ENCODE peak calls at places on chromosomes 12 and 14, in five cellular contexts. X is SJSA1; P is uterus; J is stimulated activated CD4-positive, alpha-beta T cell treated with anti-CD3 and anti-CD28 coated beads, Interleukin-1b, Interleukin-23, amount 100 ng/mL, for 1 hour; T is RCC 7860. Z is an unnamed sample.

GRCh38 chr12:102883204-102883799 is 33.7 kb downstream of the PAH start:
- DNase-seq in X (peak), P (peak), J (no peak), T (no peak), Z (no peak)

GRCh38 chr14:62269204-62269603 is 507.0 kb downstream of the SNAPC1 start:
- DNase-seq in X (no peak), P (no peak), J (no peak), T (no peak), Z (no peak)

GRCh38 chr14:23559010-23559920 is 3.2 kb downstream of the THTPA start:
- DNase-seq in X (no peak), P (no peak), J (peak), T (no peak), Z (no peak)

GRCh38 chr12:115916910-115917668 is 360.4 kb downstream of the MED13L start:
- DNase-seq in X (no peak), P (peak), J (peak), T (no peak), Z (no peak)

GRCh38 chr12:121990692-121991603 is 30.7 kb upstream of the BCL7A start:
- DNase-seq in X (no peak), P (no peak), J (no peak), T (no peak), Z (no peak)

GRCh38 chr12:121600702-121601336 is 20.0 kb upstream of the KDM2B start:
- DNase-seq in X (no peak), P (no peak), J (no peak), T (no peak), Z (no peak)

GRCh38 chr14:88613552-88614010 is 50.7 kb downstream of the ZC3H14 start:
- DNase-seq in X (peak), P (no peak), J (no peak), T (peak), Z (no peak)

GRCh38 chr12:110861729-110862128 is 14.9 kb downstream of the CCDC63 start:
- DNase-seq in X (no peak), P (no peak), J (no peak), T (no peak), Z (no peak)

GRCh38 chr14:42140001-42140400 is 533.3 kb downstream of the LRFN5 start:
- DNase-seq in X (no peak), P (no peak), J (no peak), T (no peak), Z (no peak)

GRCh38 chr12:52698634-52699340 is 4.5 kb downstream of the KRT77 start:
- DNase-seq in X (peak), P (no peak), J (no peak), T (no peak), Z (no peak)

GRCh38 chr12:5499566-5500325 is 67.8 kb downstream of the NTF3 start:
- DNase-seq in X (no peak), P (no peak), J (no peak), T (no peak), Z (no peak)

GRCh38 chr14:104290756-104291122 is 152.4 kb downstream of the KIF26A start:
- DNase-seq in X (no peak), P (no peak), J (no peak), T (no peak), Z (no peak)

GRCh38 chr14:103746706-103747105 is 31.1 kb downstream of the ZFYVE21 start:
- DNase-seq in X (no peak), P (no peak), J (no peak), T (peak), Z (no peak)

GRCh38 chr14:92637228-92637627 is 111.2 kb downstream of the LGMN start:
- DNase-seq in X (no peak), P (no peak), J (no peak), T (no peak), Z (no peak)

GRCh38 chr12:9667403-9667802 is 2.1 kb upstream of the CLEC2D start:
- DNase-seq in X (no peak), P (no peak), J (no peak), T (no peak), Z (no peak)

GRCh38 chr12:91818236-91819131 is 327.2 kb downstream of the BTG1 start:
- DNase-seq in X (no peak), P (no peak), J (no peak), T (no peak), Z (no peak)

GRCh38 chr14:70698288-70698687 is 56.6 kb downstream of the TTC9 start:
- DNase-seq in X (no peak), P (no peak), J (no peak), T (peak), Z (no peak)

GRCh38 chr14:97046991-97047390 is 249.8 kb downstream of the VRK1 start:
- DNase-seq in X (no peak), P (no peak), J (no peak), T (no peak), Z (no peak)

GRCh38 chr12:96766232-96766631 is 140.8 kb upstream of the NEDD1 start:
- DNase-seq in X (no peak), P (no peak), J (no peak), T (no peak), Z (no peak)

GRCh38 chr12:30973171-30973570 is 46.6 kb downstream of the TSPAN11 start:
- DNase-seq in X (no peak), P (no peak), J (no peak), T (no peak), Z (no peak)

GRCh38 chr14:64364907-64365306 is 23.2 kb upstream of the MTHFD1 start:
- DNase-seq in X (no peak), P (no peak), J (no peak), T (no peak), Z (no peak)

GRCh38 chr12:26748741-26749431 is 84.1 kb downstream of the ITPR2 start:
- DNase-seq in X (peak), P (no peak), J (no peak), T (no peak), Z (no peak)

GRCh38 chr12:130514149-130514551 is 176.5 kb downstream of the PIWIL1 start:
- DNase-seq in X (peak), P (no peak), J (no peak), T (no peak), Z (no peak)

GRCh38 chr12:19449814-19450213 is 10.5 kb downstream of the AEBP2 start:
- DNase-seq in X (no peak), P (no peak), J (no peak), T (no peak), Z (no peak)

GRCh38 chr14:56539862-56540261 is 39.7 kb upstream of the TMEM260 start:
- DNase-seq in X (no peak), P (no peak), J (no peak), T (no peak), Z (no peak)

GRCh38 chr14:61514927-61515326 is 180.4 kb upstream of the HIF1A start:
- DNase-seq in X (no peak), P (no peak), J (no peak), T (no peak), Z (no peak)

GRCh38 chr14:30620178-30620577 is 1.9 kb upstream of the SCFD1 start:
- DNase-seq in X (peak), P (no peak), J (no peak), T (peak), Z (no peak)

GRCh38 chr14:30779210-30779609 is 95.1 kb upstream of the COCH start:
- DNase-seq in X (peak), P (no peak), J (no peak), T (no peak), Z (no peak)

GRCh38 chr14:105092912-105093425 is 27.7 kb upstream of the GPR132 start:
- DNase-seq in X (peak), P (peak), J (no peak), T (peak), Z (no peak)

GRCh38 chr12:69107541-69107940 is 131.8 kb upstream of the CPSF6 start:
- DNase-seq in X (no peak), P (no peak), J (no peak), T (no peak), Z (no peak)

GRCh38 chr12:114167431-114167830 is 201.3 kb upstream of the RBM19 start:
- DNase-seq in X (no peak), P (no peak), J (no peak), T (no peak), Z (no peak)

GRCh38 chr14:31360919-31361662 is 59.3 kb downstream of the HEATR5A start:
- DNase-seq in X (peak), P (no peak), J (no peak), T (peak), Z (no peak)